ENCODE peak calls at places on chromosomes 16 and 17, in six cellular contexts. J is gastroesophageal sphincter; A is naive thymus-derived CD4-positive, alpha-beta T cell; T is Right ventricle myocardium superior; N is body of pancreas; W is stimulated activated naive CD8-positive, alpha-beta T cell treated with anti-CD3 and anti-CD28 coated beads, Interleukin-15, amount 100 ng/mL, for 72 hours. D is an unnamed sample.

GRCh38 chr17:48671697-48672171 is 45.6 kb upstream of the HOXB9 start:
- ATAC-seq in J (peak), A (peak), T (peak), N (peak), W (no peak), D (peak)

GRCh38 chr17:27294689-27295630 is 1.0 kb downstream of the WSB1 start:
- ATAC-seq in J (peak), A (peak), T (peak), N (peak), W (peak), D (peak)

GRCh38 chr17:31571124-31571892 is 179.8 kb downstream of the RAB11FIP4 start:
- ATAC-seq in J (peak), A (no peak), T (peak), N (peak), W (no peak), D (no peak)

GRCh38 chr16:12685806-12686205 is 117.9 kb downstream of the CPPED1 start:
- ATAC-seq in J (no peak), A (peak), T (peak), N (no peak), W (no peak), D (no peak)

GRCh38 chr16:83258366-83258765 is 549.4 kb upstream of the HSBP1 start:
- ATAC-seq in J (no peak), A (no peak), T (peak), N (no peak), W (no peak), D (no peak)

GRCh38 chr16:69143116-69143515 is 10.7 kb downstream of the UTP4 start:
- ATAC-seq in J (no peak), A (no peak), T (no peak), N (no peak), W (no peak), D (no peak)

GRCh38 chr17:12070561-12070960 is 49.9 kb downstream of the MAP2K4 start:
- ATAC-seq in J (no peak), A (no peak), T (no peak), N (no peak), W (no peak), D (no peak)

GRCh38 chr17:18980682-18981384 is 23.7 kb downstream of the FAM83G start:
- ATAC-seq in J (no peak), A (no peak), T (no peak), N (no peak), W (no peak), D (peak)

GRCh38 chr17:37182786-37183185 is 193.0 kb upstream of the C17orf78 start:
- ATAC-seq in J (no peak), A (no peak), T (no peak), N (no peak), W (no peak), D (no peak)

GRCh38 chr17:45428954-45429337 is 3.7 kb downstream of the ARHGAP27 start:
- ATAC-seq in J (no peak), A (no peak), T (no peak), N (no peak), W (no peak), D (no peak)

GRCh38 chr16:6863135-6863534 is 469.5 kb upstream of the RBFOX1 start:
- ATAC-seq in J (no peak), A (no peak), T (no peak), N (no peak), W (no peak), D (no peak)

GRCh38 chr16:87506423-87507350 is 13.9 kb upstream of the ZCCHC14 start:
- ATAC-seq in J (no peak), A (no peak), T (peak), N (peak), W (no peak), D (no peak)

GRCh38 chr17:6924121-6924676 is 71.7 kb upstream of the ALOX12 start:
- ATAC-seq in J (no peak), A (peak), T (no peak), N (no peak), W (peak), D (peak)

GRCh38 chr16:9755076-9755475 is 427.2 kb downstream of the GRIN2A start:
- ATAC-seq in J (no peak), A (no peak), T (no peak), N (no peak), W (no peak), D (no peak)

GRCh38 chr17:4588391-4588790 is 4.1 kb downstream of the SMTNL2 start:
- ATAC-seq in J (no peak), A (no peak), T (no peak), N (no peak), W (no peak), D (no peak)

GRCh38 chr16:56401482-56401881 is 23.9 kb downstream of the AMFR start:
- ATAC-seq in J (no peak), A (peak), T (no peak), N (no peak), W (peak), D (no peak)

GRCh38 chr17:13350466-13350865 is 251.3 kb downstream of the HS3ST3A1 start:
- ATAC-seq in J (no peak), A (no peak), T (no peak), N (no peak), W (no peak), D (no peak)

GRCh38 chr16:66996324-66996982 is 8.1 kb downstream of the CES4A start:
- ATAC-seq in J (peak), A (no peak), T (peak), N (peak), W (no peak), D (no peak)

GRCh38 chr17:67475161-67475887 is 98.2 kb downstream of the PITPNC1 start:
- ATAC-seq in J (peak), A (peak), T (peak), N (peak), W (peak), D (peak)

GRCh38 chr17:27845264-27846041 is 45.1 kb upstream of the NOS2 start:
- ATAC-seq in J (no peak), A (no peak), T (no peak), N (peak), W (no peak), D (no peak)

GRCh38 chr16:31428638-31429247 is 583 bp upstream of the COX6A2 start:
- ATAC-seq in J (no peak), A (no peak), T (peak), N (peak), W (no peak), D (peak)

GRCh38 chr16:797120-797420 is 3.5 kb downstream of the GNG13 start:
- ATAC-seq in J (no peak), A (peak), T (no peak), N (no peak), W (no peak), D (peak)

GRCh38 chr16:57479422-57480126 is 6.7 kb downstream of the DOK4 start:
- ATAC-seq in J (peak), A (no peak), T (peak), N (peak), W (no peak), D (no peak)

GRCh38 chr16:48356633-48357376 is 28.4 kb downstream of the SIAH1 start:
- ATAC-seq in J (no peak), A (no peak), T (no peak), N (no peak), W (no peak), D (no peak)

GRCh38 chr16:2904922-2905240 is 6.8 kb upstream of the FLYWCH1 start:
- ATAC-seq in J (no peak), A (no peak), T (peak), N (no peak), W (no peak), D (no peak)

GRCh38 chr17:65737451-65737850 is 176.0 kb upstream of the AXIN2 start:
- ATAC-seq in J (no peak), A (no peak), T (peak), N (no peak), W (no peak), D (no peak)

GRCh38 chr17:17569691-17570090 is 21.8 kb downstream of the PEMT start:
- ATAC-seq in J (no peak), A (no peak), T (peak), N (peak), W (no peak), D (no peak)

GRCh38 chr17:1134634-1135324 is 45.0 kb downstream of the ABR start:
- ATAC-seq in J (peak), A (no peak), T (peak), N (no peak), W (no peak), D (no peak)

GRCh38 chr16:46947900-46948547 is 25.4 kb downstream of the DNAJA2 start:
- ATAC-seq in J (no peak), A (peak), T (no peak), N (no peak), W (peak), D (peak)

GRCh38 chr16:88316941-88317618 is 65.7 kb upstream of the ZNF469 start:
- ATAC-seq in J (no peak), A (no peak), T (no peak), N (no peak), W (no peak), D (no peak)

GRCh38 chr16:57422026-57422944 is 17.7 kb downstream of the CCL17 start:
- ATAC-seq in J (peak), A (no peak), T (peak), N (peak), W (no peak), D (no peak)

GRCh38 chr16:59320657-59321056 is 586.5 kb upstream of the GOT2 start:
- ATAC-seq in J (no peak), A (no peak), T (no peak), N (no peak), W (no peak), D (no peak)

GRCh38 chr17:29592850-29593545 is at the start of gene ANKRD13B:
- ATAC-seq in J (no peak), A (peak), T (peak), N (no peak), W (peak), D (peak)

GRCh38 chr17:80704894-80705293 is 160.3 kb downstream of the RPTOR start:
- ATAC-seq in J (no peak), A (no peak), T (no peak), N (no peak), W (no peak), D (no peak)

GRCh38 chr16:23302045-23302956 is at the start of gene SCNN1B:
- ATAC-seq in J (no peak), A (no peak), T (peak), N (peak), W (no peak), D (no peak)

GRCh38 chr16:9821970-9822369 is 360.3 kb downstream of the GRIN2A start:
- ATAC-seq in J (no peak), A (no peak), T (no peak), N (no peak), W (no peak), D (no peak)